ENCODE peak calls at places on chromosomes 2 and 18, in ten cellular contexts. X is lower lobe of right lung, O is kidney epithelial cell, M is lung, F is thyroid gland, E is adrenal gland, V is fibroblast of lung, P is heart right ventricle, T is neural progenitor cell, I is mammary epithelial cell. K is an unnamed sample.

GRCh38 chr2:238936162-238937052 is 88.5 kb downstream of the TWIST2 start:
- DNase-seq in X (no peak), V (no peak), M (peak), T (no peak), P (no peak), E (no peak), O (no peak), F (no peak), I (no peak), K (no peak)

GRCh38 chr2:200609027-200609614 is 23.3 kb downstream of the AOX1 start:
- DNase-seq in F (no peak), I (peak), T (no peak), E (peak), M (no peak), X (no peak), V (peak), O (peak), P (no peak), K (peak)

GRCh38 chr2:9950521-9951271 is 797 bp upstream of the GRHL1 start:
- DNase-seq in V (peak), O (no peak), X (peak), F (peak), I (peak), M (no peak), P (peak), T (peak), E (peak), K (no peak)

GRCh38 chr2:190910341-190911136 is 29.9 kb downstream of the GLS start:
- DNase-seq in E (no peak), P (no peak), X (no peak), O (no peak), F (no peak), M (no peak), I (peak), T (no peak), V (peak), K (no peak)

GRCh38 chr18:10417679-10418078 is 36.8 kb upstream of the APCDD1 start:
- DNase-seq in E (no peak), I (no peak), O (no peak), V (peak), X (no peak), F (no peak), T (no peak), P (no peak), M (peak), K (no peak)

GRCh38 chr18:25962919-25963318 is 127.5 kb downstream of the SS18 start:
- DNase-seq in O (no peak), F (no peak), X (no peak), I (no peak), P (no peak), V (no peak), M (no peak), T (no peak), E (no peak), K (no peak)

GRCh38 chr18:7452331-7452730 is 114.8 kb upstream of the PTPRM start:
- DNase-seq in P (peak), X (no peak), V (no peak), F (peak), E (peak), M (no peak), I (peak), T (peak), O (no peak), K (no peak)

GRCh38 chr2:216279459-216279858 is 92.8 kb downstream of the MARCHF4 start:
- DNase-seq in E (peak), F (no peak), V (no peak), T (no peak), X (no peak), I (no peak), M (no peak), P (no peak), O (no peak), K (no peak)

GRCh38 chr18:55031979-55032378 is 72.7 kb upstream of the CCDC68 start:
- DNase-seq in P (no peak), O (no peak), F (no peak), E (no peak), X (no peak), T (no peak), V (no peak), I (no peak), M (no peak), K (no peak)

GRCh38 chr2:144414324-144414845 is 105.5 kb downstream of the ZEB2 start:
- DNase-seq in O (peak), M (peak), T (no peak), F (no peak), E (peak), V (peak), X (peak), I (peak), P (no peak), K (peak)

GRCh38 chr2:190947711-190948251 is 66.2 kb downstream of the STAT1 start:
- DNase-seq in T (no peak), O (peak), I (peak), V (peak), X (no peak), E (no peak), F (peak), P (no peak), M (no peak), K (peak)

GRCh38 chr2:12715878-12716249 is 872 bp upstream of the TRIB2 start:
- DNase-seq in E (peak), O (no peak), P (peak), I (peak), V (peak), F (peak), T (peak), M (peak), X (peak), K (no peak)

GRCh38 chr2:147543056-147543455 is 301.8 kb upstream of the ACVR2A start:
- DNase-seq in M (no peak), E (no peak), P (no peak), I (peak), V (peak), O (no peak), T (no peak), F (no peak), X (no peak), K (no peak)

GRCh38 chr2:182426082-182426914 is 538 bp downstream of the PDE1A start:
- DNase-seq in I (no peak), E (no peak), T (no peak), V (peak), X (no peak), M (no peak), P (no peak), O (no peak), F (no peak), K (no peak)

GRCh38 chr2:54672587-54673456 is 50.6 kb upstream of the EML6 start:
- DNase-seq in I (no peak), V (no peak), F (peak), P (no peak), T (no peak), X (no peak), E (no peak), O (no peak), M (no peak), K (no peak)

GRCh38 chr2:223537669-223538601 is 64.2 kb downstream of the SCG2 start:
- DNase-seq in T (no peak), O (no peak), E (peak), M (no peak), P (no peak), X (no peak), I (no peak), F (peak), V (peak), K (no peak)

GRCh38 chr2:66790651-66791181 is 355.8 kb downstream of the MEIS1 start:
- DNase-seq in E (no peak), P (no peak), M (no peak), O (no peak), I (peak), V (peak), X (no peak), T (no peak), F (no peak), K (no peak)

GRCh38 chr2:46082531-46083485 is 214.4 kb upstream of the EPAS1 start:
- DNase-seq in O (no peak), V (peak), I (no peak), F (no peak), E (peak), X (no peak), P (peak), M (no peak), T (no peak), K (peak)

GRCh38 chr2:204479557-204479956 is 65.7 kb upstream of the PARD3B start:
- DNase-seq in O (peak), P (no peak), F (no peak), M (no peak), E (no peak), V (peak), I (no peak), X (no peak), T (no peak), K (no peak)

GRCh38 chr2:26985807-26986206 is 15.4 kb downstream of the MAPRE3 start:
- DNase-seq in O (no peak), P (no peak), E (no peak), F (no peak), T (no peak), M (no peak), X (no peak), I (no peak), V (no peak), K (no peak)

GRCh38 chr2:240238201-240238600 is 97.7 kb upstream of the OTOS start:
- DNase-seq in E (no peak), X (no peak), F (no peak), I (no peak), P (no peak), V (peak), O (no peak), M (no peak), T (no peak), K (no peak)

GRCh38 chr2:3001595-3002184 is 375.9 kb downstream of the EIPR1 start:
- DNase-seq in X (no peak), O (no peak), V (no peak), P (no peak), M (no peak), I (no peak), T (peak), E (peak), F (peak), K (no peak)
- H3K4me3 ChIP-seq in X (no peak), O (no peak), V (no peak), P (no peak), M (no peak), I (no peak), T (no peak), E (no peak), F (no peak), K (no peak)

DNA sequence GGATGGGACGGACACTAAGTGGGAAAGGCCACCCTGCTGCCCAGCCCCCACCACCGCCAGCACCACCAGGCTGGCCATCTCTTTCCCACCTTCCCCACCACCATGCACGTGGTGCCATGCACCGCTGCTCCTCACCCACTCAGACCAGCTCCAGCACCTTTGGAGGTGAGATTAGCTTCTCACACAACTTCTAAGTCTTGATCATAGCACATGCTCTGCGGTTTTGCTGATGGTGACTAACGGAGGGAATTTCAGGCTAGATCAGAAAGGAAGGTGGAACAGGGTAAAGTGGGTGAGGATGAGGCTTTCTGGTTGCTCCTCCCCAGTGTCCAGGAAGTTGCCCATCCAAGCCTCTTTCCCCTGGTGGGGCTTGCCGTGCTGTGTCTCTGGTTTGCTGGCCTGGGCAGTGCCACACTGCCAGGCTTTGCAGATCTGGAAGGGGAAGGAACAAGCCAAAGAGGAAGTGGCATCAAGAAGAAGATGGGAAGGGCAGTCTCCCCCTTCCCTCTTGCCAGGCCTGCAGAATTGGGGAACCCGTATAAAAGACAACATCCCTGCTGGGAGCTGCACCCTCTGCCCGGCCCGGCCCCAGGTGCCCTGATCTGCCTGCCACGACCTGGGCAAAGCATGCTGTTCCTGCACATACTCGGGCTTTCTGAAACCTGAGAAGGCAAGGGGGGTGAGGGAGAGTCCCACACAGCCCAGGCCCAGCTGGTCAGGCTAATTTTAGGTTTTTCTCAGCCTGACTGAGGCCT is 44.3 kb upstream of the CAB39 start:
- DNase-seq in E (peak), X (peak), M (peak), O (no peak), T (peak), P (peak), I (peak), V (peak), F (no peak), K (no peak)
- TF ChIP-seq CTCF in E (no peak), X (no peak), M (no peak), O (no peak), T (no peak), P (no peak), I (no peak), V (no peak), F (no peak), K (no peak)

GRCh38 chr2:62309465-62310091 is 113.7 kb downstream of the B3GNT2 start:
- DNase-seq in V (no peak), I (no peak), T (no peak), P (no peak), E (peak), O (no peak), X (no peak), F (no peak), M (no peak), K (no peak)
- H3K4me3 ChIP-seq in V (no peak), I (no peak), T (no peak), P (peak), E (peak), O (no peak), X (no peak), F (no peak), M (no peak), K (no peak)

GRCh38 chr2:94870392-94871225 is 621 bp upstream of the TEKT4 start:
- DNase-seq in P (no peak), V (no peak), M (peak), I (no peak), T (no peak), E (no peak), O (no peak), X (peak), F (no peak), K (no peak)
- TF ChIP-seq CTCF in P (peak), V (peak), M (no peak), I (peak), T (peak), E (no peak), O (peak), X (peak), F (peak), K (peak)

GRCh38 chr2:128441341-128442052 is 122.8 kb upstream of the HS6ST1 start:
- DNase-seq in I (no peak), O (no peak), X (no peak), V (no peak), P (no peak), F (no peak), T (no peak), M (peak), E (no peak), K (no peak)
- H3K4me3 ChIP-seq in I (no peak), O (no peak), X (no peak), V (no peak), P (no peak), F (no peak), T (no peak), M (no peak), E (no peak), K (no peak)

DNA sequence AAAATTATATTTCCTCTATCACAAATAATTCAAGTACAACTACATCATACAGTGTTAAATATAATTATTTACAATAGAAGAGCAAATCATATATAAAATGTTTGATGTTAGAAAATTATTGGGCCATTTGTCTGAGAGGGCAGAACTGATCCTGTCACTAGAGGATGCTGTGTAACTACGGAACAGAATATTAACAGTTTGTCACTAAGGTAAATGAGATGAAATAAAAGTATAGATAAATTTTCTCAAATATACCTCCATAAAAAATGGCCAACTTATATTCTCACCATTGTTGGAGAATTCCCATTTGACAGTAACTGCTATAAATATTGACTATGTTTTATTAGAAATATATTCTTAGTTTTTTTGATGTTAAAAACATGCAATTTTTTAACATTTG is 1067.4 kb upstream of the DDX18 start:
- DNase-seq in X (no peak), V (no peak), M (no peak), T (no peak), F (no peak), I (no peak), P (no peak), E (no peak), O (no peak), K (no peak)
- TF ChIP-seq CTCF in X (no peak), V (no peak), M (no peak), T (peak), F (no peak), I (no peak), P (no peak), E (no peak), O (peak), K (no peak)

GRCh38 chr18:9117980-9118841 is 15.7 kb downstream of the NDUFV2 start:
- DNase-seq in O (no peak), V (no peak), E (no peak), T (no peak), P (no peak), F (no peak), I (peak), X (no peak), M (no peak), K (no peak)
- H3K4me3 ChIP-seq in O (no peak), V (no peak), E (peak), T (no peak), P (no peak), F (no peak), I (no peak), X (peak), M (no peak), K (no peak)

GRCh38 chr2:43269074-43269572 is 42.7 kb upstream of the ZFP36L2 start:
- DNase-seq in M (peak), E (peak), V (peak), T (peak), O (peak), F (peak), P (peak), I (no peak), X (peak), K (peak)
- TF ChIP-seq CTCF in M (no peak), E (peak), V (peak), T (no peak), O (no peak), F (no peak), P (peak), I (no peak), X (no peak), K (no peak)

GRCh38 chr18:45837283-45838070 is 12.0 kb downstream of the SIGLEC15 start:
- DNase-seq in V (peak), E (peak), F (peak), X (peak), I (no peak), P (peak), M (no peak), T (peak), O (no peak), K (no peak)
- H3K4me3 ChIP-seq in V (peak), E (peak), F (no peak), X (peak), I (no peak), P (peak), M (peak), T (peak), O (no peak), K (no peak)

GRCh38 chr2:20666364-20667150 is at the start of gene GDF7:
- DNase-seq in T (peak), E (no peak), O (no peak), F (no peak), I (no peak), V (no peak), P (peak), M (no peak), X (no peak), K (no peak)
- TF ChIP-seq CTCF in T (peak), E (no peak), O (peak), F (no peak), I (no peak), V (no peak), P (peak), M (no peak), X (no peak), K (peak)